ENCODE peak calls at places on chromosomes 4 and X, in ten cellular contexts. E is brain microvascular endothelial cell, J is mucosa of descending colon, P is cardiac muscle cell, G is foreskin fibroblast, A is kidney epithelial cell, F is heart right ventricle, W is uterus, D is dorsolateral prefrontal cortex, M is nephron progenitor cell. S is an unnamed sample.

GRCh38 chr4:100462206-100462605 is 55.6 kb downstream of the EMCN start:
- DNase-seq in E (no peak), J (no peak), P (no peak), G (peak; percentile 36), A (no peak), F (no peak), W (no peak), D (no peak), M (no peak), S (no peak)

GRCh38 chr4:180828455-180829018 is 1414.7 kb upstream of the TENM3 start:
- DNase-seq in E (peak; percentile 76), J (no peak), P (peak; percentile 73), G (peak; percentile 41), A (peak; percentile 31), F (peak; percentile 13), W (no peak), D (no peak), M (peak; percentile 25), S (no peak)

GRCh38 chr4:84231539-84232055 is 267.5 kb downstream of the NKX6-1 start:
- DNase-seq in E (no peak), J (no peak), P (no peak), G (no peak), A (no peak), F (no peak), W (no peak), D (no peak), M (no peak), S (no peak)

GRCh38 chrX:38800981-38801845 is at the start of gene MID1IP1:
- DNase-seq in E (peak; percentile 91), J (peak; percentile 93), P (peak; percentile 96), G (peak; percentile 95), A (peak; percentile 60), F (peak; percentile 93), W (peak; percentile 93), D (peak; percentile 80), M (peak; percentile 84), S (peak; percentile 46)

GRCh38 chrX:22135994-22136684 is 104.0 kb downstream of the PHEX start:
- DNase-seq in E (no peak), J (no peak), P (peak; percentile 75), G (peak; percentile 79), A (no peak), F (peak; percentile 5), W (peak; percentile 31), D (no peak), M (peak; percentile 38), S (no peak)

GRCh38 chr4:82715731-82716617 is 82.6 kb downstream of the SCD5 start:
- DNase-seq in E (peak; percentile 35), J (no peak), P (no peak), G (peak; percentile 71), A (no peak), F (no peak), W (no peak), D (no peak), M (no peak), S (no peak)

GRCh38 chrX:145609951-145610511 is 207.6 kb upstream of the SLITRK2 start:
- DNase-seq in E (peak; percentile 54), J (no peak), P (no peak), G (peak; percentile 1), A (peak; percentile 31), F (no peak), W (no peak), D (no peak), M (no peak), S (no peak)

GRCh38 chrX:77788050-77788449 is 2.0 kb upstream of the ATRX start:
- DNase-seq in E (no peak), J (no peak), P (no peak), G (peak; percentile 50), A (no peak), F (peak; percentile 8), W (no peak), D (no peak), M (no peak), S (no peak)

GRCh38 chr4:108029321-108029720 is 39.6 kb downstream of the HADH start:
- DNase-seq in E (no peak), J (no peak), P (no peak), G (no peak), A (no peak), F (no peak), W (no peak), D (no peak), M (no peak), S (no peak)

GRCh38 chrX:111955916-111956315 is 79.9 kb downstream of the TRPC5OS start:
- DNase-seq in E (no peak), J (no peak), P (no peak), G (no peak), A (no peak), F (no peak), W (no peak), D (no peak), M (no peak), S (no peak)

GRCh38 chrX:154401045-154401799 is 3.0 kb downstream of the RPL10 start:
- DNase-seq in E (no peak), J (no peak), P (no peak), G (peak; percentile 50), A (no peak), F (no peak), W (no peak), D (no peak), M (no peak), S (no peak)

GRCh38 chr4:86218721-86219481 is 141.0 kb downstream of the MAPK10 start:
- DNase-seq in E (peak; percentile 23), J (no peak), P (no peak), G (peak; percentile 72), A (no peak), F (no peak), W (peak; percentile 24), D (no peak), M (no peak), S (no peak)

GRCh38 chr4:86220137-86220536 is 139.7 kb downstream of the MAPK10 start:
- DNase-seq in E (no peak), J (no peak), P (no peak), G (peak; percentile 52), A (no peak), F (no peak), W (no peak), D (no peak), M (no peak), S (no peak)

GRCh38 chr4:86221076-86221475 is 138.8 kb downstream of the MAPK10 start:
- DNase-seq in E (no peak), J (no peak), P (no peak), G (no peak), A (no peak), F (no peak), W (no peak), D (no peak), M (peak; percentile 4), S (no peak)

DNA sequence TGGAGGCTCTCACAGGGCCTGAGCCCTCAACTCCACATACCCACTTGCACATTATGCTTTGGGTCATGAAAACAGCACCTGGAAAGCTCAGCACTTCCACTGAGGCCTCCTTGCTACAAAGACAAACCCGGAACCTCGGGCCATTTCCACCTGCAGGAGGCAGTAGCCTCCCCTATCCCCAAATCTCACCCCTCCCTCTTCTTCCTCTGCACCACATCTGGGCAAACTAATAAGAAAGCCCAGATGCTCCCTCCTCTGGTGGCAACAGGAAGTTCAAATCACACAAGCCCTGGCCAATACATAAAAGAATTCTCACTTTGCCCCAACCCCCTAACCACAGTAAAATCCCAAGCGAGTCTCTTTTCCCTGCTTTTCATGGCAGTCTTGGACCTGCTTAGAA is 136.4 kb downstream of the MAPK10 start:
- DNase-seq in E (peak; percentile 54), J (no peak), P (no peak), G (peak; percentile 61), A (no peak), F (no peak), W (no peak), D (no peak), M (peak; percentile 22), S (no peak)
- TF ChIP-seq CTCF in E (peak; percentile 81), J (no peak), P (peak; percentile 70), G (peak; percentile 65), A (peak; percentile 56), F (no peak), W (peak; percentile 9), D (peak; percentile 16), M (peak; percentile 43), S (no peak)

DNA sequence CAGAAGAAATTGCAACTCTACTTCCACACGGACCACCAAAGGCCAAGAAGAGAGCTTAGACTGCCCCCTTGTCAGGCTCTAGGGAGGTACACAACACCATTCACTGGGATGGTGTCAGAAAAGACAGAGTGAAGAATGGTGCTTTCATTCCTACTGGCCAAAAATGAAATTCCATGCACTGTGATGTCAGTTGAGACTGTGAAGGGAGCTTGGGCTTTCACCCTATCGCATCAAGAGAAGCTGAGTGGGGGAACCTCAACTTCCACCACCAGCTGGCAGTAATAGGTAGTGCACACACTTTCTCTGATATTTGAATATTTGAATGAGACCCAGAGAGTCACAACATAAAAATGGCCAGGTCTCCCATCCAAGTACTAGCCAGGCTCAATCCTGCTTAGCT is 65.9 kb downstream of the ZNF711 start:
- DNase-seq in E (no peak), J (no peak), P (no peak), G (no peak), A (no peak), F (no peak), W (no peak), D (no peak), M (no peak), S (no peak)
- TF ChIP-seq CTCF in E (no peak), J (no peak), P (no peak), G (no peak), A (no peak), F (no peak), W (no peak), D (no peak), M (peak; percentile 7), S (no peak)

GRCh38 chr4:52015366-52015765 is 4.8 kb downstream of the LRRC66 start:
- DNase-seq in E (no peak), J (no peak), P (peak; percentile 19), G (no peak), A (no peak), F (no peak), W (no peak), D (no peak), M (no peak), S (no peak)
- TF ChIP-seq CTCF in E (peak; percentile 24), J (no peak), P (peak; percentile 24), G (no peak), A (peak; percentile 13), F (no peak), W (no peak), D (peak; percentile 11), M (no peak), S (no peak)

GRCh38 chrX:11209798-11210197 is 83.4 kb upstream of the AMELX start:
- DNase-seq in E (no peak), J (no peak), P (no peak), G (peak; percentile 7), A (no peak), F (no peak), W (no peak), D (no peak), M (no peak), S (no peak)

GRCh38 chrX:11210397-11210796 is 82.8 kb upstream of the AMELX start:
- DNase-seq in E (no peak), J (no peak), P (no peak), G (peak; percentile 33), A (no peak), F (no peak), W (no peak), D (no peak), M (no peak), S (no peak)

DNA sequence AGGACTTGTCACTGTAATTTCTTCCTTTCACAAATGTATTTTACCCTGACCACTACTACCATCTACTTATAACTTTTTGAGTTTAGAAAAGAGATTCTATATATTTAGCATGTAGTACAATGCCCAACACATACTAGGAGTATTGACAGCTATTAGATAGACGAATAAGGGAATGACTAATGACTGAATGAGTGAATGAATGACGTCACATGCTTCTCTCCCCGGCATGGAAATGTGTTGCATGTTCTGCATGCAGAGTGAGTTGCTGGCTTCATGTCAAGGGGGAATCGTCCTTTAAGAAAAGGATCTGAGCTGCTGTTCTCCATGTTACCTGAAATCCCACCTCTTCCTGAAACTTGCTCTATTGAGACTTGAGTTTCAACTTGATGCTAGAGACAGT is 87.4 kb upstream of the AMELX start:
- DNase-seq in E (no peak), J (no peak), P (no peak), G (no peak), A (no peak), F (no peak), W (no peak), D (no peak), M (no peak), S (no peak)
- TF ChIP-seq CTCF in E (no peak), J (no peak), P (no peak), G (no peak), A (no peak), F (no peak), W (no peak), D (no peak), M (no peak), S (no peak)